ENCODE peak calls at places on chromosomes 4 and X, in nine cellular contexts. B is heart right ventricle; E is fibroblast of the conjunctiva; A is LNCaP clone FGC; S is tibial nerve; J is CD8-positive, alpha-beta memory T cell; C is type B pancreatic cell; M is HS-5; U is GM19239. P is an unnamed sample.

GRCh38 chr4:99361268-99361922 is 8.8 kb upstream of the ADH1C start:
- DNase-seq in B (no peak), E (no peak), A (no peak), S (no peak), J (no peak), C (no peak), M (no peak), U (no peak), P (no peak)

GRCh38 chr4:17332483-17332882 is 179.4 kb downstream of the QDPR start:
- DNase-seq in B (no peak), E (no peak), A (no peak), S (no peak), J (no peak), C (no peak), M (no peak), U (no peak), P (no peak)

GRCh38 chrX:153829549-153829798 is 870 bp downstream of the PDZD4 start:
- DNase-seq in B (no peak), E (no peak), A (no peak), S (no peak), J (no peak), C (no peak), M (no peak), U (no peak), P (no peak)

GRCh38 chr4:112109455-112110425 is 35.5 kb upstream of the FAM241A start:
- DNase-seq in B (no peak), E (no peak), A (no peak), S (no peak), J (no peak), C (no peak), M (no peak), U (no peak), P (no peak)

GRCh38 chrX:5791721-5792120 is 436.9 kb downstream of the NLGN4X start:
- DNase-seq in B (no peak), E (no peak), A (no peak), S (no peak), J (no peak), C (no peak), M (no peak), U (no peak), P (no peak)

GRCh38 chr4:121690001-121690400 is 6.8 kb downstream of the ANXA5 start:
- DNase-seq in B (no peak), E (no peak), A (no peak), S (no peak), J (no peak), C (no peak), M (no peak), U (no peak), P (no peak)

GRCh38 chr4:83138979-83139378 is 24.4 kb upstream of the PLAC8 start:
- DNase-seq in B (no peak), E (no peak), A (no peak), S (no peak), J (peak; percentile 63), C (no peak), M (no peak), U (no peak), P (no peak)

GRCh38 chr4:98773638-98774037 is 115.2 kb upstream of the TSPAN5 start:
- DNase-seq in B (no peak), E (no peak), A (no peak), S (no peak), J (no peak), C (no peak), M (no peak), U (no peak), P (no peak)

GRCh38 chrX:38089173-38089982 is 83.0 kb downstream of the SYTL5 start:
- DNase-seq in B (no peak), E (no peak), A (no peak), S (no peak), J (no peak), C (no peak), M (no peak), U (no peak), P (no peak)

GRCh38 chr4:76210502-76210901 is 3.1 kb downstream of the SCARB2 start:
- DNase-seq in B (no peak), E (no peak), A (no peak), S (no peak), J (no peak), C (no peak), M (no peak), U (no peak), P (no peak)

GRCh38 chr4:99811850-99812249 is 4.8 kb upstream of the DAPP1 start:
- DNase-seq in B (no peak), E (no peak), A (no peak), S (peak; percentile 49), J (no peak), C (no peak), M (no peak), U (no peak), P (no peak)

GRCh38 chrX:150334998-150335397 is 28.1 kb upstream of the MAMLD1 start:
- DNase-seq in B (no peak), E (no peak), A (no peak), S (no peak), J (no peak), C (no peak), M (no peak), U (no peak), P (no peak)

GRCh38 chrX:11499076-11500044 is 166.4 kb downstream of the ARHGAP6 start:
- DNase-seq in B (no peak), E (peak; percentile 63), A (no peak), S (no peak), J (no peak), C (no peak), M (peak; percentile 14), U (no peak), P (no peak)

GRCh38 chr4:36244257-36245084 is at the start of gene ARAP2:
- DNase-seq in B (peak; percentile 45), E (no peak), A (no peak), S (peak; percentile 37), J (peak; percentile 89), C (peak; percentile 76), M (no peak), U (peak; percentile 42), P (no peak)

GRCh38 chr4:85522836-85523235 is 47.9 kb downstream of the ARHGAP24 start:
- DNase-seq in B (no peak), E (no peak), A (no peak), S (no peak), J (no peak), C (no peak), M (no peak), U (no peak), P (no peak)

GRCh38 chr4:150746156-150746555 is 164.2 kb downstream of the MAB21L2 start:
- DNase-seq in B (no peak), E (no peak), A (no peak), S (no peak), J (no peak), C (no peak), M (peak; percentile 18), U (no peak), P (no peak)

GRCh38 chr4:115678425-115678941 is 565.1 kb upstream of the NDST4 start:
- DNase-seq in B (no peak), E (no peak), A (no peak), S (no peak), J (no peak), C (peak; percentile 60), M (no peak), U (no peak), P (no peak)

GRCh38 chrX:130401415-130402210 is at the start of gene RBMX2:
- DNase-seq in B (peak; percentile 80), E (peak; percentile 56), A (peak; percentile 13), S (peak; percentile 33), J (peak; percentile 81), C (peak; percentile 82), M (peak; percentile 15), U (peak; percentile 65), P (peak; percentile 8)

GRCh38 chrX:154598656-154599055 is 13.7 kb downstream of the CTAG1A start:
- DNase-seq in B (no peak), E (no peak), A (no peak), S (no peak), J (no peak), C (no peak), M (no peak), U (no peak), P (no peak)

GRCh38 chr4:26821677-26822503 is 38.8 kb upstream of the STIM2 start:
- DNase-seq in B (no peak), E (no peak), A (peak; percentile 54), S (no peak), J (no peak), C (no peak), M (no peak), U (no peak), P (no peak)

GRCh38 chr4:145177906-145178538 is 2.4 kb downstream of the OTUD4 start:
- DNase-seq in B (no peak), E (no peak), A (no peak), S (peak; percentile 13), J (no peak), C (no peak), M (no peak), U (no peak), P (no peak)

GRCh38 chr4:139913398-139913990 is 240.5 kb downstream of the MAML3 start:
- DNase-seq in B (no peak), E (no peak), A (peak; percentile 67), S (no peak), J (no peak), C (no peak), M (no peak), U (no peak), P (no peak)

GRCh38 chr4:113328514-113328913 is 279.1 kb downstream of the ANK2 start:
- DNase-seq in B (no peak), E (no peak), A (no peak), S (no peak), J (no peak), C (no peak), M (no peak), U (no peak), P (no peak)

GRCh38 chrX:138723301-138723700 is 11.8 kb upstream of the FGF13 start:
- DNase-seq in B (no peak), E (no peak), A (no peak), S (no peak), J (no peak), C (no peak), M (no peak), U (no peak), P (no peak)

GRCh38 chr4:167578906-167579305 is 344.6 kb upstream of the SPOCK3 start:
- DNase-seq in B (no peak), E (no peak), A (no peak), S (no peak), J (no peak), C (no peak), M (no peak), U (no peak), P (no peak)

GRCh38 chr4:38177792-38178665 is 217.8 kb downstream of the PTTG2 start:
- DNase-seq in B (peak; percentile 78), E (no peak), A (no peak), S (peak; percentile 55), J (peak; percentile 63), C (no peak), M (no peak), U (no peak), P (no peak)

GRCh38 chr4:137408527-137409177 is 123.6 kb downstream of the PCDH18 start:
- DNase-seq in B (no peak), E (no peak), A (no peak), S (no peak), J (no peak), C (no peak), M (no peak), U (no peak), P (no peak)

GRCh38 chrX:42017971-42018370 is 94.6 kb upstream of the CASK start:
- DNase-seq in B (no peak), E (no peak), A (no peak), S (no peak), J (no peak), C (no peak), M (no peak), U (no peak), P (no peak)

GRCh38 chr4:105633241-105633640 is 75.2 kb downstream of the INTS12 start:
- DNase-seq in B (no peak), E (no peak), A (peak; percentile 96), S (no peak), J (no peak), C (no peak), M (no peak), U (no peak), P (no peak)

GRCh38 chr4:104487105-104487504 is 7.6 kb downstream of the CXXC4 start:
- DNase-seq in B (no peak), E (no peak), A (no peak), S (no peak), J (no peak), C (no peak), M (no peak), U (no peak), P (no peak)

GRCh38 chr4:139622856-139623255 is 42.8 kb upstream of the MGST2 start:
- DNase-seq in B (no peak), E (no peak), A (no peak), S (no peak), J (no peak), C (no peak), M (no peak), U (no peak), P (no peak)